ENCODE peak calls at places on chromosome 10, in six cellular contexts. X, P, J, W, K and T are unnamed samples.

GRCh38 chr10:123567984-123568745 is 98.0 kb upstream of the GPR26 start:
- DNase-seq in X (no peak), P (no peak), J (no peak), W (no peak), K (peak; percentile 35), T (no peak)

GRCh38 chr10:34780818-34781380 is 34.2 kb downstream of the PARD3 start:
- DNase-seq in X (no peak), P (no peak), J (peak; percentile 61), W (peak; percentile 54), K (no peak), T (peak; percentile 47)

GRCh38 chr10:22712959-22713852 is 1.2 kb downstream of the PIP4K2A start:
- DNase-seq in X (no peak), P (peak; percentile 29), J (peak; percentile 71), W (peak; percentile 58), K (no peak), T (no peak)

GRCh38 chr10:4939224-4940072 is 23.8 kb upstream of the AKR1C1 start:
- DNase-seq in X (no peak), P (peak; percentile 62), J (no peak), W (no peak), K (no peak), T (no peak)

GRCh38 chr10:30784896-30785605 is 155.5 kb upstream of the LYZL2 start:
- DNase-seq in X (no peak), P (no peak), J (peak; percentile 91), W (no peak), K (peak; percentile 85), T (no peak)

GRCh38 chr10:21527634-21528451 is 2.4 kb upstream of the SKIDA1 start:
- DNase-seq in X (no peak), P (no peak), J (no peak), W (peak; percentile 61), K (no peak), T (no peak)

GRCh38 chr10:90451283-90451682 is 406.6 kb downstream of the HTR7 start:
- DNase-seq in X (peak; percentile 8), P (no peak), J (no peak), W (no peak), K (no peak), T (no peak)

GRCh38 chr10:74976565-74976964 is 134.9 kb upstream of the SAMD8 start:
- DNase-seq in X (no peak), P (peak; percentile 44), J (no peak), W (no peak), K (no peak), T (no peak)

GRCh38 chr10:29163746-29164145 is 125.1 kb upstream of the LYZL1 start:
- DNase-seq in X (no peak), P (no peak), J (no peak), W (no peak), K (no peak), T (no peak)

GRCh38 chr10:51886438-51887068 is 187.2 kb upstream of the CSTF2T start:
- DNase-seq in X (no peak), P (no peak), J (no peak), W (no peak), K (no peak), T (no peak)

GRCh38 chr10:1366277-1366676 is 310.1 kb downstream of the WDR37 start:
- DNase-seq in X (no peak), P (no peak), J (peak; percentile 14), W (no peak), K (peak; percentile 16), T (no peak)

GRCh38 chr10:75272896-75273295 is 37.1 kb upstream of the COMTD1 start:
- DNase-seq in X (no peak), P (peak; percentile 12), J (no peak), W (no peak), K (no peak), T (no peak)

GRCh38 chr10:61992683-61993629 is 91.5 kb downstream of the ARID5B start:
- DNase-seq in X (no peak), P (no peak), J (peak; percentile 23), W (no peak), K (no peak), T (peak; percentile 42)

GRCh38 chr10:119616879-119617580 is 20.3 kb upstream of the TIAL1 start:
- DNase-seq in X (no peak), P (peak; percentile 50), J (no peak), W (peak; percentile 75), K (peak; percentile 64), T (no peak)

GRCh38 chr10:42975005-42975493 is 101.8 kb upstream of the RET start:
- DNase-seq in X (no peak), P (no peak), J (peak; percentile 69), W (no peak), K (no peak), T (no peak)

GRCh38 chr10:124719213-124719851 is 24.8 kb downstream of the FAM53B start:
- DNase-seq in X (no peak), P (no peak), J (no peak), W (peak; percentile 51), K (no peak), T (peak; percentile 87)

GRCh38 chr10:33129181-33129928 is 171.3 kb upstream of the ITGB1 start:
- DNase-seq in X (no peak), P (no peak), J (no peak), W (no peak), K (no peak), T (no peak)

GRCh38 chr10:34081948-34082347 is 733.1 kb downstream of the PARD3 start:
- DNase-seq in X (no peak), P (peak; percentile 9), J (no peak), W (peak; percentile 8), K (no peak), T (no peak)

GRCh38 chr10:58608356-58608755 is 95.7 kb downstream of the BICC1 start:
- DNase-seq in X (no peak), P (no peak), J (no peak), W (no peak), K (no peak), T (no peak)

GRCh38 chr10:119543814-119544642 is 1.5 kb upstream of the RGS10 start:
- DNase-seq in X (no peak), P (no peak), J (no peak), W (no peak), K (peak; percentile 54), T (no peak)

GRCh38 chr10:80148166-80148805 is 15.8 kb downstream of the PLAC9 start:
- DNase-seq in X (no peak), P (no peak), J (no peak), W (no peak), K (no peak), T (no peak)

GRCh38 chr10:80146918-80147317 is 14.4 kb downstream of the PLAC9 start:
- DNase-seq in X (no peak), P (no peak), J (no peak), W (no peak), K (no peak), T (no peak)

GRCh38 chr10:80141696-80142460 is 9.3 kb downstream of the PLAC9 start:
- DNase-seq in X (no peak), P (no peak), J (no peak), W (no peak), K (no peak), T (no peak)

GRCh38 chr10:80149123-80149522 is 16.6 kb downstream of the PLAC9 start:
- DNase-seq in X (no peak), P (no peak), J (no peak), W (no peak), K (no peak), T (no peak)

DNA sequence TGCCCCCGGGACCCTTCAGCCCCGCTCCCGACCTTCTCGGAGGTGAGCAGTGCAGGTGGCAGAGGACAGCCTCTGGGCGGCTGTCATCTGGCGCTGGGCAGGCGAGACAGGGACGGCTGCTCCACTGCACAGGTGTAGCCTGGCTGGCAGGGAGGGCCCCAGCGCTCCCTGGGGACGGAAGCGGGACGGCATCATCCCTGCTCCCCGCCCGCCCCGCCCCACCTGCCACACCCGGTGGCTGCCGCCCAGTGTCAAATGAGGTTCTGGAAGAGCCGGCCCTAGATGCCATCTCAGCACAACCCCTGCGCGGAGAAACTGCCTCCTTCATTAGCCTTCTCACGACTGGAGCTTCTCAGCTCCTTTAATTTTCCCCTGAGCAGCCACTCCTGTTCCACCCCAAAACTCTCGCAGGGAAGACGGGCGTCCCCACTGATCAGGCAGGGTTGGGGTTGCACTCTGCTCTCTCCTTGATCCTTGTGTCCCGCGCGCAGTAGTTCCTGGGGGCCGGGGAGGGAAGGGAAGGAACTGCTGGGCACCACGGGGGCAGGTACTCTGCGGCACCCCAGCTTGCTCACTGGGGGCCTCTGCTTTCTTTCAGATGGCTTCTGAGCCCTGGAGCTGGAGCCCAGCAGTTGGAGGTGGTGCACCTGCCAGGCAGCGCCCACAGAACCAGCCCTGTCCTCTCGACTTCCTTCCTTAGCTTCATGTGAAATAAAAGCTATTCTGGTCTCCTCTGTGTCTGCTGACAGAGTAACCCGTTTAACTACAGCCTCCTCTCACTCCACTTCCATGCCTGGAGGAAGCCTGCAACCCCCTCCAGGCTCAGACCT is 12.0 kb downstream of the PLAC9 start:
- DNase-seq in X (peak; percentile 15), P (no peak), J (peak; percentile 46), W (no peak), K (no peak), T (no peak)
- TF ChIP-seq SIN3A in X (peak; percentile 38), P (no peak), J (no peak), W (no peak), K (no peak), T (no peak)

GRCh38 chr10:89207801-89208551 is 859 bp upstream of the CH25H start:
- DNase-seq in X (no peak), P (no peak), J (peak; percentile 68), W (no peak), K (peak; percentile 74), T (no peak)
- TF ChIP-seq YY1 in X (no peak), P (no peak), J (no peak), W (no peak), K (no peak), T (no peak)

DNA sequence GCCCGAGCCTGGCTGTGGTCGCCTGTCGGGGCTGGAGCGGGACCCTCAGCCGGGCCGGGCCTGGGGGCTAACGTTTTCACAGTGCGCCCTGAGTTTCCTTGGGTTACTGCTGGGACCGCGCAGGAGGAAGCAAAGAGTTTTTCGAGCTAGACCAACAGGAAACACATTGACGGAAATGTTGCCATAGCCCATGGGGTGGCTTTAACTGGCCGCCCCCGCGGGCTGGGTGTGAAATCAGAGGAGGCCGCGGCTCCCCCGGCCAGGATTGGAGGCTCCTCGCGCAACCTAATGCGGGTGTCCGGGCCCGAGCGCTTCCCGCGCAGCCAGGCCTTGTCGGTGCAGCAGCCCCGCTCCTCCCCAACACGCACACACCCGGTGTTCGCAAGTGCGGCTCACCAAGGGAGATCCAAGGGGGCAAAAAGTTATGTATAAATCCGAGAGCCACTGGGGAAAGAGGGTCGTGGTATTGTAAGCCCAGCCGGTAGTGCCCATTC is 1.9 kb downstream of the HHEX start:
- DNase-seq in X (no peak), P (no peak), J (no peak), W (peak; percentile 45), K (no peak), T (no peak)
- TF ChIP-seq SIN3A in X (no peak), P (no peak), J (no peak), W (no peak), K (no peak), T (no peak)

GRCh38 chr10:14750900-14751575 is 23.7 kb downstream of the FAM107B start:
- DNase-seq in X (no peak), P (no peak), J (peak; percentile 52), W (no peak), K (no peak), T (no peak)

GRCh38 chr10:14749051-14749809 is 25.5 kb downstream of the FAM107B start:
- DNase-seq in X (no peak), P (peak; percentile 21), J (no peak), W (no peak), K (no peak), T (no peak)

GRCh38 chr10:14748471-14748870 is 26.2 kb downstream of the FAM107B start:
- DNase-seq in X (no peak), P (no peak), J (no peak), W (no peak), K (no peak), T (no peak)

GRCh38 chr10:14757394-14757793 is 17.3 kb downstream of the FAM107B start:
- DNase-seq in X (no peak), P (no peak), J (no peak), W (no peak), K (no peak), T (no peak)

GRCh38 chr10:14751576-14752330 is 22.9 kb downstream of the FAM107B start:
- DNase-seq in X (no peak), P (no peak), J (no peak), W (no peak), K (no peak), T (no peak)
- TF ChIP-seq YY1 in X (no peak), P (no peak), J (no peak), W (no peak), K (no peak), T (no peak)